ENCODE peak calls at places on chromosome 15, in four cellular contexts. I is IMR-90, Z is left ventricle myocardium inferior, L is tibial artery. S is an unnamed sample.

GRCh38 chr15:50750227-50750597 is 15.3 kb downstream of the SPPL2A start:
- DNase-seq in L (no peak), I (no peak), Z (no peak), S (no peak)

GRCh38 chr15:35753486-35753885 is 207.5 kb upstream of the DPH6 start:
- DNase-seq in I (peak; percentile 68), Z (no peak), L (no peak), S (no peak)

GRCh38 chr15:63858881-63859280 is 25.1 kb upstream of the HERC1 start:
- DNase-seq in I (peak; percentile 41), Z (no peak), L (no peak), S (no peak)

GRCh38 chr15:57044961-57045360 is 126.5 kb downstream of the TCF12 start:
- DNase-seq in Z (no peak), L (no peak), I (no peak), S (no peak)

GRCh38 chr15:36232491-36232890 is 346.9 kb upstream of the CDIN1 start:
- DNase-seq in I (no peak), L (no peak), Z (no peak), S (no peak)

GRCh38 chr15:85627245-85627935 is 167.3 kb downstream of the KLHL25 start:
- DNase-seq in I (no peak), Z (no peak), L (no peak), S (no peak)

GRCh38 chr15:47500823-47501222 is 216.5 kb upstream of the SEMA6D start:
- DNase-seq in Z (no peak), I (no peak), L (no peak), S (no peak)

GRCh38 chr15:99562238-99562637 is 3.5 kb upstream of the MEF2A start:
- DNase-seq in Z (no peak), L (no peak), I (no peak), S (no peak)

GRCh38 chr15:31468911-31469800 is 142.5 kb downstream of the KLF13 start:
- DNase-seq in L (peak; percentile 61), I (no peak), Z (no peak), S (no peak)

GRCh38 chr15:41876689-41877088 is 17.2 kb downstream of the SPTBN5 start:
- DNase-seq in Z (no peak), L (no peak), I (no peak), S (no peak)
- H3K4me3 ChIP-seq in Z (no peak overlapping the region), L (no peak overlapping the region), I (no peak overlapping the region), S (no peak overlapping the region)

GRCh38 chr15:60076582-60077263 is 72.6 kb downstream of the FOXB1 start:
- DNase-seq in L (no peak), Z (no peak), I (no peak), S (no peak)
- H3K27me3 ChIP-seq in L (no peaks in the 10 kb centered on the region), Z (peaks cover 40% of the 10 kb centered on the region), I (peaks cover 2% of the 10 kb centered on the region), S (no peaks in the 10 kb centered on the region)

GRCh38 chr15:41106947-41107346 is 9.1 kb downstream of the INO80 start:
- DNase-seq in L (no peak), Z (no peak), I (no peak), S (no peak)
- H3K36me3 ChIP-seq in L (peaks cover 5% of the 10 kb centered on the region), Z (no peaks in the 10 kb centered on the region), I (peaks cover 5% of the 10 kb centered on the region), S (no peaks in the 10 kb centered on the region)

GRCh38 chr15:39317225-39317624 is 263.7 kb upstream of the THBS1 start:
- DNase-seq in L (no peak), I (peak; percentile 82), Z (no peak), S (no peak)
- H3K4me3 ChIP-seq in L (no peak overlapping the region), I (no peak overlapping the region), Z (no peak overlapping the region), S (no peak overlapping the region)

GRCh38 chr15:100934735-100935134 is 15.6 kb downstream of the LRRK1 start:
- DNase-seq in Z (no peak), L (no peak), I (peak; percentile 18), S (no peak)
- H3K27me3 ChIP-seq in Z (no peaks in the 10 kb centered on the region), L (no peaks in the 10 kb centered on the region), I (no peaks in the 10 kb centered on the region), S (no peaks in the 10 kb centered on the region)

DNA sequence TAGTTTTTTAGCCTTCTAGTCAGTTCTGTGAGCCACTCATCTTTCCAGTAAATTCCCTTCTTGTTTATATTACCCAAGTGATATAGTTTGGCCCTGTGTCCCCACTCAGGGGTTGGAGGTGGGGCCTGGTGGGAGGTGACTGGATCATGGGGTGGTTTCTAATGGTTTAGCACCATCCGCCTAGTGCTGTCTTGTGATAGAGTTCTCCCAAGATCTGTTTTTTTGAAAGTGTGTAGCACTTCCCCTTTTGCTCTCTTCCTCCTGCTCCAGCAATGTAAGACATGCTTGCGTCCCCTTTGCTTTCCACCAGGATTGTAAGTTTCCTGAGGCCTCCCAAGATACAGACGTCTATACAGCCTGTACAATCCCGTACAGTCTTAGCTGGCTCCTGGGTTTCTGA is 53.7 kb upstream of the INO80 start:
- DNase-seq in I (no peak), Z (no peak), L (peak; percentile 68), S (peak; percentile 61)
- H3K36me3 ChIP-seq in I (no peaks in the 10 kb centered on the region), Z (no peaks in the 10 kb centered on the region), L (no peaks in the 10 kb centered on the region), S (no peaks in the 10 kb centered on the region)

GRCh38 chr15:65771870-65772269 is 20.2 kb downstream of the DENND4A start:
- DNase-seq in I (no peak), Z (no peak), L (no peak), S (no peak)
- H3K4me3 ChIP-seq in I (no peak overlapping the region), Z (no peak overlapping the region), L (no peak overlapping the region), S (no peak overlapping the region)

S was measured in aorta.